ENCODE peak calls at places on chromosomes 6 and 20, in ten cellular contexts. One of them, this sample, is unnamed.

GRCh38 chr20:44319880-44320422 is 8.9 kb upstream of the FITM2 start:
- DNase-seq in H9: no peak
- DNase-seq in SW480: no peak
- DNase-seq in GM23338: no peak
- DNase-seq in cardiac muscle cell: no peak
- DNase-seq in T47D: peak
- DNase-seq in activated T-helper 1 cell treated with Interleukin-2 at 50 U/mL for 16 hours: no peak
- DNase-seq in epithelial cell of esophagus: no peak
- DNase-seq in kidney epithelial cell: no peak
- DNase-seq in CD8-positive, alpha-beta memory T cell: no peak
- DNase-seq in this sample: no peak

GRCh38 chr6:112801681-112802080 is 454.6 kb downstream of the RFPL4B start:
- DNase-seq in H9: no peak
- DNase-seq in SW480: no peak
- DNase-seq in GM23338: no peak
- DNase-seq in cardiac muscle cell: no peak
- DNase-seq in T47D: no peak
- DNase-seq in activated T-helper 1 cell treated with Interleukin-2 at 50 U/mL for 16 hours: no peak
- DNase-seq in epithelial cell of esophagus: no peak
- DNase-seq in kidney epithelial cell: no peak
- DNase-seq in CD8-positive, alpha-beta memory T cell: no peak
- DNase-seq in this sample: no peak

GRCh38 chr20:6993526-6993925 is 226.0 kb downstream of the BMP2 start:
- DNase-seq in H9: no peak
- DNase-seq in SW480: no peak
- DNase-seq in GM23338: no peak
- DNase-seq in cardiac muscle cell: no peak
- DNase-seq in T47D: no peak
- DNase-seq in activated T-helper 1 cell treated with Interleukin-2 at 50 U/mL for 16 hours: no peak
- DNase-seq in epithelial cell of esophagus: peak
- DNase-seq in kidney epithelial cell: no peak
- DNase-seq in CD8-positive, alpha-beta memory T cell: no peak
- DNase-seq in this sample: no peak

GRCh38 chr6:40537446-40537845 is 49.7 kb downstream of the LRFN2 start:
- DNase-seq in H9: no peak
- DNase-seq in SW480: no peak
- DNase-seq in GM23338: no peak
- DNase-seq in cardiac muscle cell: no peak
- DNase-seq in T47D: no peak
- DNase-seq in activated T-helper 1 cell treated with Interleukin-2 at 50 U/mL for 16 hours: no peak
- DNase-seq in epithelial cell of esophagus: no peak
- DNase-seq in kidney epithelial cell: no peak
- DNase-seq in CD8-positive, alpha-beta memory T cell: no peak
- DNase-seq in this sample: no peak

GRCh38 chr20:3209023-3209945 is at the start of gene ITPA:
- DNase-seq in H9: peak
- DNase-seq in SW480: peak
- DNase-seq in GM23338: peak
- DNase-seq in cardiac muscle cell: peak
- DNase-seq in T47D: peak
- DNase-seq in activated T-helper 1 cell treated with Interleukin-2 at 50 U/mL for 16 hours: peak
- DNase-seq in epithelial cell of esophagus: peak
- DNase-seq in kidney epithelial cell: no peak
- DNase-seq in CD8-positive, alpha-beta memory T cell: peak
- DNase-seq in this sample: peak

GRCh38 chr6:72040106-72040505 is 153.8 kb downstream of the RIMS1 start:
- DNase-seq in H9: no peak
- DNase-seq in SW480: no peak
- DNase-seq in GM23338: no peak
- DNase-seq in cardiac muscle cell: no peak
- DNase-seq in T47D: no peak
- DNase-seq in activated T-helper 1 cell treated with Interleukin-2 at 50 U/mL for 16 hours: no peak
- DNase-seq in epithelial cell of esophagus: no peak
- DNase-seq in kidney epithelial cell: no peak
- DNase-seq in CD8-positive, alpha-beta memory T cell: no peak
- DNase-seq in this sample: no peak

GRCh38 chr6:113623124-113623523 is 234.0 kb upstream of the MARCKS start:
- DNase-seq in H9: no peak
- DNase-seq in SW480: no peak
- DNase-seq in GM23338: no peak
- DNase-seq in cardiac muscle cell: no peak
- DNase-seq in T47D: no peak
- DNase-seq in activated T-helper 1 cell treated with Interleukin-2 at 50 U/mL for 16 hours: no peak
- DNase-seq in epithelial cell of esophagus: no peak
- DNase-seq in kidney epithelial cell: no peak
- DNase-seq in CD8-positive, alpha-beta memory T cell: no peak
- DNase-seq in this sample: no peak

GRCh38 chr6:125988280-125988679 is 1.9 kb downstream of the TRMT11 start:
- DNase-seq in H9: no peak
- DNase-seq in SW480: no peak
- DNase-seq in GM23338: peak
- DNase-seq in cardiac muscle cell: no peak
- DNase-seq in T47D: no peak
- DNase-seq in activated T-helper 1 cell treated with Interleukin-2 at 50 U/mL for 16 hours: no peak
- DNase-seq in epithelial cell of esophagus: no peak
- DNase-seq in kidney epithelial cell: no peak
- DNase-seq in CD8-positive, alpha-beta memory T cell: no peak
- DNase-seq in this sample: no peak

GRCh38 chr6:35392111-35392702 is 49.8 kb downstream of the PPARD start:
- DNase-seq in H9: no peak
- DNase-seq in SW480: no peak
- DNase-seq in GM23338: no peak
- DNase-seq in cardiac muscle cell: no peak
- DNase-seq in T47D: peak
- DNase-seq in activated T-helper 1 cell treated with Interleukin-2 at 50 U/mL for 16 hours: no peak
- DNase-seq in epithelial cell of esophagus: peak
- DNase-seq in kidney epithelial cell: no peak
- DNase-seq in CD8-positive, alpha-beta memory T cell: no peak
- DNase-seq in this sample: no peak

GRCh38 chr6:125549202-125549884 is 200.1 kb upstream of the HEY2 start:
- DNase-seq in H9: no peak
- DNase-seq in SW480: no peak
- DNase-seq in GM23338: no peak
- DNase-seq in cardiac muscle cell: no peak
- DNase-seq in T47D: no peak
- DNase-seq in activated T-helper 1 cell treated with Interleukin-2 at 50 U/mL for 16 hours: no peak
- DNase-seq in epithelial cell of esophagus: no peak
- DNase-seq in kidney epithelial cell: no peak
- DNase-seq in CD8-positive, alpha-beta memory T cell: no peak
- DNase-seq in this sample: no peak

GRCh38 chr20:22579119-22579427 is 5.3 kb downstream of the FOXA2 start:
- DNase-seq in H9: peak
- DNase-seq in SW480: no peak
- DNase-seq in GM23338: peak
- DNase-seq in cardiac muscle cell: no peak
- DNase-seq in T47D: no peak
- DNase-seq in activated T-helper 1 cell treated with Interleukin-2 at 50 U/mL for 16 hours: no peak
- DNase-seq in epithelial cell of esophagus: no peak
- DNase-seq in kidney epithelial cell: no peak
- DNase-seq in CD8-positive, alpha-beta memory T cell: no peak
- DNase-seq in this sample: no peak

GRCh38 chr6:125670586-125670985 is 78.8 kb upstream of the HEY2 start:
- DNase-seq in H9: peak
- DNase-seq in SW480: no peak
- DNase-seq in GM23338: peak
- DNase-seq in cardiac muscle cell: peak
- DNase-seq in T47D: no peak
- DNase-seq in activated T-helper 1 cell treated with Interleukin-2 at 50 U/mL for 16 hours: no peak
- DNase-seq in epithelial cell of esophagus: peak
- DNase-seq in kidney epithelial cell: no peak
- DNase-seq in CD8-positive, alpha-beta memory T cell: no peak
- DNase-seq in this sample: no peak

GRCh38 chr6:158819213-158819976 is at the start of gene EZR:
- DNase-seq in H9: peak
- DNase-seq in SW480: peak
- DNase-seq in GM23338: peak
- DNase-seq in cardiac muscle cell: peak
- DNase-seq in T47D: peak
- DNase-seq in activated T-helper 1 cell treated with Interleukin-2 at 50 U/mL for 16 hours: peak
- DNase-seq in epithelial cell of esophagus: peak
- DNase-seq in kidney epithelial cell: no peak
- DNase-seq in CD8-positive, alpha-beta memory T cell: peak
- DNase-seq in this sample: peak

This sample was measured in T-helper 22 cell.